ENCODE peak calls at places on chromosomes 3 and 15, in seven cellular contexts. O is GM12892; U is activated T-helper 1 cell treated with anti-CD3 and anti-CD28 coated beads, Interleukin-12 subunit alpha, Interleukin-12 subunit beta, Interleukin-2, Interleukin-4 antibody, amounts not matched to agents 30 ng/mL and 10 ng/mL and 1 ng/mL, durations not matched to agents 14 hours and 24 hours and 36 hours; R is GM12865; J is AG20443; V is HuH-7.5; K is GM04504. C is an unnamed sample.

GRCh38 chr3:63851287-63851686 is 12.3 kb downstream of the THOC7 start:
- DNase-seq in O (no peak), U (no peak), R (no peak), J (no peak), V (no peak), K (no peak), C (no peak)

GRCh38 chr3:107346559-107346958 is 30.7 kb upstream of the CCDC54 start:
- DNase-seq in O (no peak), U (no peak), R (no peak), J (no peak), V (no peak), K (no peak), C (no peak)

GRCh38 chr15:101500865-101501551 is 11.5 kb upstream of the PCSK6 start:
- DNase-seq in O (no peak), U (no peak), R (no peak), J (peak; percentile 13), V (peak; percentile 10), K (no peak), C (no peak)

GRCh38 chr3:72334681-72335457 is 513.4 kb downstream of the SHQ1 start:
- DNase-seq in O (no peak), U (no peak), R (no peak), J (no peak), V (no peak), K (no peak), C (no peak)

GRCh38 chr3:195760345-195760983 is 39.7 kb downstream of the MUC20 start:
- DNase-seq in O (no peak), U (no peak), R (no peak), J (no peak), V (no peak), K (no peak), C (no peak)

GRCh38 chr3:170724599-170724998 is 138.7 kb upstream of the SLC7A14 start:
- DNase-seq in O (no peak), U (no peak), R (no peak), J (peak; percentile 52), V (no peak), K (peak; percentile 84), C (no peak)

GRCh38 chr15:53445531-53445930 is 313.9 kb downstream of the WDR72 start:
- DNase-seq in O (no peak), U (no peak), R (no peak), J (no peak), V (no peak), K (no peak), C (no peak)

GRCh38 chr3:178159691-178160090 is 376.5 kb upstream of the KCNMB2 start:
- DNase-seq in O (no peak), U (no peak), R (no peak), J (no peak), V (no peak), K (no peak), C (no peak)

GRCh38 chr15:70153948-70154439 is 56.3 kb upstream of the TLE3 start:
- DNase-seq in O (no peak), U (no peak), R (no peak), J (no peak), V (no peak), K (no peak), C (no peak)

GRCh38 chr3:8848696-8849131 is 79.3 kb upstream of the OXTR start:
- DNase-seq in O (no peak), U (no peak), R (no peak), J (peak; percentile 23), V (no peak), K (no peak), C (no peak)

GRCh38 chr3:107986505-107986904 is 104.3 kb downstream of the CD47 start:
- DNase-seq in O (no peak), U (no peak), R (no peak), J (no peak), V (no peak), K (no peak), C (no peak)

GRCh38 chr3:39933986-39934693 is 124.7 kb downstream of the MYRIP start:
- DNase-seq in O (no peak), U (no peak), R (no peak), J (no peak), V (no peak), K (no peak), C (no peak)

GRCh38 chr3:48419149-48419548 is 10.7 kb downstream of the PLXNB1 start:
- DNase-seq in O (no peak), U (no peak), R (no peak), J (no peak), V (no peak), K (no peak), C (no peak)

GRCh38 chr15:99331366-99331765 is 80.1 kb downstream of the LRRC28 start:
- DNase-seq in O (no peak), U (no peak), R (no peak), J (no peak), V (no peak), K (no peak), C (no peak)

GRCh38 chr15:96340348-96340610 is 9.8 kb downstream of the NR2F2 start:
- DNase-seq in O (no peak), U (no peak), R (no peak), J (no peak), V (no peak), K (no peak), C (no peak)

GRCh38 chr3:45226206-45226915 is at the start of gene TMEM158:
- DNase-seq in O (peak; percentile 81), U (peak; percentile 69), R (peak; percentile 60), J (peak; percentile 97), V (peak; percentile 95), K (no peak), C (peak; percentile 73)

GRCh38 chr15:99537344-99537743 is 28.4 kb upstream of the MEF2A start:
- DNase-seq in O (no peak), U (no peak), R (no peak), J (no peak), V (no peak), K (no peak), C (no peak)

GRCh38 chr3:158158969-158159368 is 49.1 kb downstream of the RSRC1 start:
- DNase-seq in O (no peak), U (no peak), R (no peak), J (no peak), V (no peak), K (no peak), C (no peak)

GRCh38 chr15:44082558-44083151 is 112.4 kb downstream of the FRMD5 start:
- DNase-seq in O (no peak), U (no peak), R (no peak), J (no peak), V (no peak), K (no peak), C (no peak)

GRCh38 chr3:102018544-102018943 is 169.2 kb downstream of the NFKBIZ start:
- DNase-seq in O (no peak), U (no peak), R (no peak), J (no peak), V (no peak), K (no peak), C (no peak)

GRCh38 chr3:154973851-154974250 is 106.3 kb upstream of the MME start:
- DNase-seq in O (no peak), U (no peak), R (no peak), J (no peak), V (no peak), K (no peak), C (no peak)

GRCh38 chr3:45557886-45558285 is 36.7 kb upstream of the LIMD1 start:
- DNase-seq in O (no peak), U (no peak), R (no peak), J (no peak), V (no peak), K (no peak), C (no peak)

GRCh38 chr3:131231710-131232348 is 149.7 kb upstream of the NUDT16 start:
- DNase-seq in O (no peak), U (no peak), R (no peak), J (no peak), V (no peak), K (no peak), C (no peak)

GRCh38 chr3:58271901-58272501 is 34.0 kb upstream of the RPP14 start:
- DNase-seq in O (no peak), U (no peak), R (no peak), J (peak; percentile 92), V (no peak), K (peak; percentile 70), C (no peak)

GRCh38 chr3:176514297-176514696 is 683.0 kb downstream of the TBL1XR1 start:
- DNase-seq in O (no peak), U (no peak), R (peak; percentile 50), J (peak; percentile 51), V (peak; percentile 4), K (no peak), C (peak; percentile 37)

GRCh38 chr15:78925076-78925624 is 19.7 kb downstream of the CTSH start:
- DNase-seq in O (no peak), U (no peak), R (no peak), J (no peak), V (no peak), K (no peak), C (no peak)

C was measured in Caco-2.